ENCODE peak calls at places on chromosomes 13 and 19, in nine cellular contexts. X is H9; T is tibial artery; J is A549; H is right lobe of liver; F is lower leg skin; B is spleen; V is CD4-positive, alpha-beta T cell; Q is neural crest cell. L is an unnamed sample.

GRCh38 chr19:45637890-45638667 is 1.1 kb downstream of the EML2 start:
- DNase-seq in X (peak), T (no peak), J (peak), H (no peak), F (no peak), B (no peak), V (no peak), Q (no peak), L (peak)

GRCh38 chr19:42098781-42099180 is 22.8 kb downstream of the ZNF574 start:
- DNase-seq in X (no peak), T (no peak), J (no peak), H (no peak), F (no peak), B (no peak), V (no peak), Q (no peak), L (no peak)

GRCh38 chr13:112718318-112718717 is 28.5 kb downstream of the ATP11A start:
- DNase-seq in X (no peak), T (peak), J (no peak), H (no peak), F (no peak), B (peak), V (no peak), Q (no peak), L (no peak)

GRCh38 chr19:48760514-48761221 is 5.3 kb downstream of the FGF21 start:
- DNase-seq in X (no peak), T (no peak), J (no peak), H (no peak), F (no peak), B (no peak), V (no peak), Q (no peak), L (no peak)

GRCh38 chr13:31101511-31102170 is 60.1 kb downstream of the HSPH1 start:
- DNase-seq in X (no peak), T (no peak), J (no peak), H (no peak), F (no peak), B (no peak), V (no peak), Q (no peak), L (no peak)

GRCh38 chr13:25752957-25753540 is 298.8 kb downstream of the SHISA2 start:
- DNase-seq in X (no peak), T (peak), J (no peak), H (no peak), F (peak), B (no peak), V (no peak), Q (no peak), L (peak)

GRCh38 chr13:50993908-50994307 is 84.3 kb downstream of the RNASEH2B start:
- DNase-seq in X (no peak), T (no peak), J (no peak), H (no peak), F (no peak), B (no peak), V (no peak), Q (no peak), L (no peak)

GRCh38 chr19:18660051-18660910 is 23.2 kb upstream of the CRTC1 start:
- DNase-seq in X (no peak), T (peak), J (peak), H (no peak), F (no peak), B (no peak), V (no peak), Q (no peak), L (no peak)

GRCh38 chr13:106472621-106473020 is 62.8 kb downstream of the EFNB2 start:
- DNase-seq in X (no peak), T (no peak), J (no peak), H (no peak), F (no peak), B (no peak), V (no peak), Q (no peak), L (peak)

GRCh38 chr19:38666662-38667448 is 19.4 kb downstream of the ACTN4 start:
- DNase-seq in X (no peak), T (peak), J (peak), H (no peak), F (no peak), B (peak), V (peak), Q (no peak), L (no peak)

DNA sequence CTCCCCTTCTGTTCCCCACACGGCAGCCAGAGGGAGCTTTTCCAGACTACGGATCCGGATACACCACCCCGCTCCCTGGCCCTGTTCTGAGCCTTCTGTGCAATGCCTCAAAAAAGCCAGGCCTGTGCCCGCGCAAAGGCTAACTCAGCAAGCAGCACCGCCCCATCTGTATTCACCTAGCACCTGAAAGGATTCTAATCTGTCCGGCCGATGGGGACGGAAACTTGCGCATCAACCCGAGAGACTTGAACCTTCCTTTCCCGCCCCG is 589 bp downstream of the ZBTB45 start:
- DNase-seq in X (peak), T (peak), J (peak), H (peak), F (no peak), B (no peak), V (peak), Q (peak), L (peak)
- TF ChIP-seq CTCF in X (peak), T (no peak), J (no peak), H (peak), F (peak), B (peak), V (no peak), Q (peak), L (peak)

DNA sequence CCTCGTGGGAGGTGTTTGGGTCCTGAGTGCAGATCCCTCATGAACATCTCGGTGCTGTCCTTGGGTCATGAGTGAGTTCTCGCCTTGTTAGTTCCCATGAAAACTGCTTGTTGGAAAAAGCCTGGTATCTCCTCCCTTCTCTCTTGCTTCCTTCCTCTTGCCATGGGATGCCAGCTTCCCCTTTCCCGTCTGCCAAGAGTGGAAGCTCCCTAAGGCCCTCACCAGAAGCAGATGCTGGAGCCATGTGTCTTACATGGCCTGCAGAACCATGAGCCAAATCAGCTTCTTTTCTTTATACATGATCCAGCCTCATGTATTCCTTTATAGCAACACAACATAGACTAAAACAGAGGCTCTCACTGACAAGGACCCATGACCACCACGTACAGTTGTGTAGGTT is 8.2 kb downstream of the ADGRE2 start:
- DNase-seq in X (peak), T (no peak), J (no peak), H (no peak), F (no peak), B (no peak), V (no peak), Q (no peak), L (no peak)
- TF ChIP-seq CTCF in X (no peak), T (no peak), J (no peak), H (no peak), F (no peak), B (no peak), V (no peak), Q (no peak), L (no peak)

GRCh38 chr19:35236638-35237400 is 8.3 kb upstream of the FAM187B start:
- DNase-seq in X (no peak), T (no peak), J (no peak), H (no peak), F (no peak), B (no peak), V (peak), Q (no peak), L (no peak)
- TF ChIP-seq CTCF in X (peak), T (no peak), J (no peak), H (peak), F (no peak), B (no peak), V (peak), Q (no peak), L (no peak)

GRCh38 chr19:13574933-13575332 is 68.7 kb upstream of the CACNA1A start:
- DNase-seq in X (peak), T (no peak), J (peak), H (no peak), F (no peak), B (no peak), V (no peak), Q (peak), L (peak)
- TF ChIP-seq CTCF in X (peak), T (no peak), J (peak), H (no peak), F (no peak), B (no peak), V (no peak), Q (no peak), L (peak)

GRCh38 chr19:4841366-4841704 is 9.8 kb upstream of the TICAM1 start:
- DNase-seq in X (no peak), T (no peak), J (no peak), H (no peak), F (no peak), B (no peak), V (no peak), Q (no peak), L (no peak)
- TF ChIP-seq CTCF in X (no peak), T (no peak), J (no peak), H (no peak), F (no peak), B (no peak), V (no peak), Q (no peak), L (no peak)

DNA sequence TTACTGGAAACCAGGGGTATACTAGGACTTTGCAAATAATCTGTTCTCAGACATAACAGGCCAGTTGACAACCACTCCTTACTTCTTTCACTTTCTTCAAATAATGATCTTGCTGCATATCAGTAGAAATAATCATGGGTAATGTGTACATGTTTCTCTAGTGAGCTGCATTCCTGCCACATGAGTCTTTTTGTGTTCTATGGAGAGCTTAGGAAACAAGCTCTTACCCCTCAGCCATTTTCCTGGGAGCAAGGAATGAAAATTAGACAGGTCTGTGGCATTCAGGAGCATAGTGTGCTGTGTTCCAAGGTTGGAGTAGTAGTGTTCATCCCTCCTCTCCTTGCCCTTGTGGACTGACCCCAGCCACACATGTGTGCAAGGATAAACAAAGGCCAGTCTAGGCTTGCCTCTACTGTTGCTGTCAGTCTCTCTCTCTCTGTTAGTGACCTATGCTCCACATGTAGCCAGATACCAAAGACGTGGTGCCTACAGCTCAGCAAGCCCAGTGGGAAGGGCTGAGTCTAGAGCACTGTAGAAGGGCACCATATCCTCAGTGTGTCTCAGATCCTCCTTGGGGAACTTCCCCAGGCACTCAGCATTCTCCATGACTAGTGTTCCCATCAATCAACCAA is 11.5 kb upstream of the OXGR1 start:
- DNase-seq in X (no peak), T (no peak), J (no peak), H (no peak), F (no peak), B (no peak), V (no peak), Q (no peak), L (peak)
- TF ChIP-seq CTCF in X (no peak), T (no peak), J (no peak), H (no peak), F (no peak), B (no peak), V (no peak), Q (no peak), L (no peak)

GRCh38 chr19:1491114-1491848 is at the start of gene REEP6:
- DNase-seq in X (no peak), T (no peak), J (no peak), H (peak), F (no peak), B (no peak), V (no peak), Q (no peak), L (no peak)

GRCh38 chr19:1494115-1494815 is 3.3 kb downstream of the REEP6 start:
- DNase-seq in X (no peak), T (no peak), J (no peak), H (no peak), F (no peak), B (no peak), V (no peak), Q (no peak), L (no peak)

GRCh38 chr19:1491849-1492170 is 829 bp downstream of the REEP6 start:
- DNase-seq in X (no peak), T (no peak), J (no peak), H (peak), F (no peak), B (no peak), V (no peak), Q (no peak), L (no peak)

GRCh38 chr19:1490311-1491113 is at the start of gene PCSK4:
- DNase-seq in X (peak), T (peak), J (peak), H (peak), F (peak), B (peak), V (peak), Q (peak), L (peak)

GRCh38 chr19:1492474-1493006 is 1.6 kb downstream of the REEP6 start:
- DNase-seq in X (no peak), T (no peak), J (no peak), H (peak), F (no peak), B (no peak), V (no peak), Q (no peak), L (no peak)
- TF ChIP-seq CTCF in X (no peak), T (no peak), J (no peak), H (no peak), F (no peak), B (no peak), V (no peak), Q (no peak), L (no peak)

DNA sequence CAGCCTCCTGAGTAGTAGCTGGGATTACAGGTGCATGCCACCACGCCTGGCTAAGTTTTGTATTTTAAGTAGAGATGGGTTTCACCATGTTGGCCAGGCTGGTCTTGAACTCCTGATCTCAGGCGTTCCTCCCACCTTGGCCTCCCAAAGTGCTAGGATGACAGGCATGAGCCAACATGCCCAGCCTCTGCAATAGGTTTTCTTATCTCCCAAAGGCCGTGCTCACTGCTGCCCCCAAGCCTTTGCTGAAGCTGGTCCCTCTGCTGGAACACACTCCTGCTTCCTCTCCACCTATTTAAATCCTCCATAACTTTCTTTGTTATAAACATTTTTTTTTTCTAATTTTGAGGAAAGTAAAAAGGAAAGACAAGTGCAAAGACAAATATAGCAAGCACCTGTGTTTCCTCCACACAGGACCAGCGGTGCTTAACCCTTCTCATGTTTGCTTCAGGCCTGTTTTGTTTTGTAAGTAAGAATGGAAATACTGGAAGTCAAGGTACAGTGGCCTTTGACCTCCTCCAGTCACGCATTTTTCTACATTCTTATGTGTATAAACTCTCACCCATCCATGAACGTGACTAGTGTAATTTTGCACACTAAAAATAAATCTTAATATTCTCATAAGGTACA is 14.5 kb upstream of the TNFAIP8L1 start:
- DNase-seq in X (peak), T (no peak), J (peak), H (no peak), F (no peak), B (no peak), V (no peak), Q (no peak), L (no peak)
- TF ChIP-seq CTCF in X (peak), T (no peak), J (peak), H (peak), F (no peak), B (no peak), V (no peak), Q (peak), L (peak)

GRCh38 chr19:28494466-28494865 is 718.5 kb downstream of the UQCRFS1 start:
- DNase-seq in X (no peak), T (no peak), J (no peak), H (no peak), F (no peak), B (peak), V (no peak), Q (peak), L (no peak)
- TF ChIP-seq CTCF in X (no peak), T (no peak), J (no peak), H (no peak), F (no peak), B (no peak), V (no peak), Q (no peak), L (no peak)

DNA sequence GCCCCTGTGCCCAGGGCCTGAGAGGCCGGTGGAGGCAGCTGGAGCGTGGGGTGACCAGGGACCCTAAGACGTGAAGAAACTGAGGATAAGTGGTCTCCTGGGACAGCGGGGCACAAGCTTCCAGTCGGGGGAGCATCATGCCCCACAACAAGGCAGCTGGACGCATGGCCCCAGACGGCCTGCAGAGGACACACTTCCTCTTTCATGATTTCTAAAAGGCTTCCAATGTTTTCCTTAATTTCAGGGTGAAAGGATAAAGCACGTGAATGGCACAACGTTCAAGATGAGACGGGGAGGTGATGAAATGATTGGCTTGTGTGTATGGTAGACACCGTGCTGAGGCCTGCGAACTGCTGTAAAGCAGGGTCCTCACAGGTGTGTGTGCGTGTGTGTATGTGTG is 20.2 kb upstream of the MYDGF start:
- DNase-seq in X (no peak), T (no peak), J (no peak), H (no peak), F (no peak), B (no peak), V (no peak), Q (no peak), L (no peak)
- TF ChIP-seq CTCF in X (no peak), T (no peak), J (no peak), H (no peak), F (no peak), B (no peak), V (no peak), Q (no peak), L (no peak)